ENCODE peak calls at places on chromosomes 13 and 19, in four cellular contexts. C is AG04450, A is glomerular endothelial cell, Y is osteocyte. B is an unnamed sample.

GRCh38 chr13:46668302-46668720 is 115.3 kb downstream of the LRCH1 start:
- DNase-seq in C (peak), A (no peak), Y (no peak), B (no peak)

GRCh38 chr19:28463493-28464053 is 749.4 kb downstream of the UQCRFS1 start:
- DNase-seq in C (no peak), A (no peak), Y (no peak), B (no peak)

GRCh38 chr13:44573071-44573470 is 3.1 kb downstream of the TSC22D1 start:
- DNase-seq in C (no peak), A (no peak), Y (peak), B (no peak)

GRCh38 chr19:38892841-38893240 is 6.6 kb downstream of the SIRT2 start:
- DNase-seq in C (no peak), A (no peak), Y (no peak), B (no peak)

GRCh38 chr19:48969276-48970138 is 4.4 kb downstream of the FTL start:
- DNase-seq in C (no peak), A (no peak), Y (no peak), B (no peak)

GRCh38 chr19:7535035-7535992 is at the start of gene PNPLA6:
- DNase-seq in C (peak), A (peak), Y (peak), B (peak)

GRCh38 chr19:38877781-38878574 is at the start of gene RINL:
- DNase-seq in C (no peak), A (no peak), Y (no peak), B (no peak)

GRCh38 chr19:45900661-45901431 is 1.6 kb downstream of the MYPOP start:
- DNase-seq in C (no peak), A (no peak), Y (no peak), B (no peak)

GRCh38 chr13:110520431-110521295 is 40.9 kb downstream of the RAB20 start:
- DNase-seq in C (peak), A (no peak), Y (no peak), B (no peak)

B was measured in vagina.